ENCODE peak calls at places on chromosomes 13 and 19, in ten cellular contexts. B is A549; L is activated CD4-positive, CD25-positive, alpha-beta regulatory T cell; O is activated CD4-positive, alpha-beta T cell treated with anti-CD3 and anti-CD28 coated beads, Interleukin-2, amount 50 U/mL, for 4 hours; J is HS-27A; K is stimulated activated CD8-positive, alpha-beta memory T cell treated with anti-CD3 and anti-CD28 coated beads, Interleukin-15, amount 100 ng/mL, for 24 hours; X is C1 segment of cervical spinal cord; N is T-cell; H is NCI-H1417; U is HFF-Myc. P is an unnamed sample.

GRCh38 chr19:33819875-33820781 is 23.5 kb downstream of the KCTD15 start:
- DNase-seq in O (peak), H (peak), U (no peak), B (peak), X (peak), N (peak), L (no peak), K (peak), J (peak), P (peak)

GRCh38 chr19:8938576-8938975 is 71.6 kb downstream of the MUC16 start:
- DNase-seq in X (no peak), B (no peak), U (no peak), L (no peak), J (no peak), K (no peak), N (no peak), O (no peak), H (no peak), P (no peak)

GRCh38 chr13:107874456-107874855 is 340.9 kb downstream of the LIG4 start:
- DNase-seq in H (no peak), X (no peak), L (no peak), O (no peak), J (no peak), U (no peak), N (no peak), B (no peak), K (no peak), P (no peak)

GRCh38 chr13:99660101-99660500 is 158.8 kb downstream of the TM9SF2 start:
- DNase-seq in X (peak), O (no peak), K (no peak), H (peak), L (no peak), N (no peak), B (no peak), U (no peak), J (no peak), P (no peak)

GRCh38 chr19:31317098-31317497 is 32.1 kb downstream of the TSHZ3 start:
- DNase-seq in H (no peak), O (no peak), L (no peak), J (no peak), K (no peak), B (no peak), X (no peak), N (no peak), U (no peak), P (no peak)

GRCh38 chr13:48320906-48321510 is 17.5 kb downstream of the RB1 start:
- DNase-seq in O (no peak), B (no peak), K (no peak), U (no peak), X (no peak), L (no peak), N (no peak), J (no peak), H (no peak), P (no peak)

GRCh38 chr19:22595422-22595821 is 38.7 kb upstream of the ZNF492 start:
- DNase-seq in X (no peak), B (no peak), H (no peak), L (no peak), U (no peak), N (no peak), J (no peak), O (no peak), K (no peak), P (no peak)

GRCh38 chr13:90237852-90238251 is 1109.6 kb upstream of the MIR17HG start:
- DNase-seq in J (no peak), B (no peak), H (no peak), X (no peak), U (no peak), O (no peak), L (no peak), K (no peak), N (no peak), P (no peak)

GRCh38 chr19:18596752-18597157 is 8.2 kb downstream of the REX1BD start:
- DNase-seq in O (no peak), K (no peak), H (peak), U (no peak), X (no peak), B (no peak), J (no peak), N (no peak), L (no peak), P (no peak)

GRCh38 chr13:45055198-45055901 is 65.0 kb upstream of the GTF2F2 start:
- DNase-seq in H (no peak), J (peak), O (peak), X (no peak), K (no peak), U (peak), L (peak), N (no peak), B (peak), P (no peak)

GRCh38 chr19:51107406-51108065 is 673 bp downstream of the CTU1 start:
- DNase-seq in J (no peak), X (no peak), O (no peak), K (no peak), N (no peak), B (peak), U (no peak), L (no peak), H (peak), P (no peak)

GRCh38 chr19:41879670-41880328 is 2.7 kb downstream of the CD79A start:
- DNase-seq in L (no peak), O (no peak), K (no peak), X (no peak), N (no peak), U (no peak), H (no peak), B (no peak), J (no peak), P (no peak)

GRCh38 chr13:78655906-78656305 is 3.0 kb downstream of the OBI1 start:
- DNase-seq in O (no peak), L (no peak), K (no peak), X (no peak), N (no peak), J (no peak), H (no peak), U (no peak), B (no peak), P (no peak)

GRCh38 chr13:95300625-95301134 is 571 bp downstream of the ABCC4 start:
- DNase-seq in K (peak), L (peak), U (peak), J (no peak), H (peak), B (peak), X (no peak), N (peak), O (peak), P (peak)

P was measured in natural killer cell.